ENCODE peak calls at places on chromosomes 16 and 17, in five cellular contexts. O is IMR-90, A is endodermal cell, X is Peyer's patch, D is fibroblast of lung. M is an unnamed sample.

GRCh38 chr16:22424161-22424937 is 49.9 kb upstream of the CDR2 start:
- DNase-seq in O (no peak), A (peak), X (no peak), D (peak), M (no peak)

GRCh38 chr17:57275365-57275764 is 19.0 kb downstream of the MSI2 start:
- DNase-seq in O (no peak), A (no peak), X (no peak), D (no peak), M (no peak)

GRCh38 chr17:69269174-69269998 is 40.8 kb upstream of the ABCA10 start:
- DNase-seq in O (peak), A (no peak), X (no peak), D (peak), M (no peak)

GRCh38 chr16:85689285-85689949 is 663 bp upstream of the GINS2 start:
- DNase-seq in O (no peak), A (no peak), X (no peak), D (no peak), M (no peak)

GRCh38 chr17:1312261-1312870 is 32.9 kb downstream of the TRARG1 start:
- DNase-seq in O (no peak), A (peak), X (no peak), D (no peak), M (no peak)

GRCh38 chr17:49031965-49032928 is 35.1 kb downstream of the IGF2BP1 start:
- DNase-seq in O (peak), A (peak), X (peak), D (peak), M (no peak)

GRCh38 chr16:75042423-75043174 is 43.8 kb downstream of the ZNRF1 start:
- DNase-seq in O (no peak), A (no peak), X (no peak), D (no peak), M (no peak)

GRCh38 chr17:71484546-71484945 is 636.3 kb upstream of the SOX9 start:
- DNase-seq in O (no peak), A (no peak), X (no peak), D (peak), M (no peak)

GRCh38 chr16:68995011-68995504 is 110.4 kb upstream of the HAS3 start:
- DNase-seq in O (peak), A (peak), X (peak), D (peak), M (no peak)
- TF ChIP-seq CTCF in O (peak), A (peak), X (peak), D (peak), M (no peak)

DNA sequence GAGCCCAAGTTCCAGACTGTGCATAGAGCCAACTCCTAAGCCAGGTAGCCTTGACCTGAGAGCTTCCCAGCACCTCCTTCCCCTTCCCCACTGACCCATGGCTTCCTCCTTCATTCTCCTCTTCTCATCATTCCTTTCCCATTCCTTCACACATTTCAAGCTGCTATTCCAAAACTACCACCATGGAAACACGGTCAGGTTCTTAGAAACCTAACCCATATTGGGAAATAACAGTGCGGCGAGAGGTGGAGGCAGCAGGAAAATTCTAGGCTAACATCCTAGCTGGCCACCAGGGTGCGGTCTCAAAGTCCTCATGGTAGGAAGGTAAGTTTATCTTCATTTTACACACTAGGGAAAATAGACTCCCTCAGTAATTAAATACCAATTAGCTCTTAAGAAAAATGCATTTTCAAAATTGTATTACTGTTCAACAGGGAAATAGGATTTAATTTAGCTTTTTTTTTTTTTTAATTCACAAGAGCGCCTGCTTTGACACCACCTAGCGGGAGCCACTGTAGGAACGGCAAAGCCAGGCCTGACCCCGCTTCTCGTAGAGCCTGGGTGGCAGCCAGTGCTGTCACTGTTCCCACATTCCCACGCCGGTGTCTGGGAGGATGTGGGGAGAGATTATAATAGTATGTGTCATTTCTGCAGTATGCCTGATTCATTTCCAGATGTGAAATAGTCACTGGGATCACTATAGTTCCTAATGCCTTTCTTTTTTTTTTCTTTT is 14.0 kb upstream of the SPHK1 start:
- DNase-seq in O (peak), A (no peak), X (peak), D (peak), M (no peak)
- TF ChIP-seq CTCF in O (peak), A (peak), X (peak), D (peak), M (no peak)

GRCh38 chr16:64627288-64627687 is 494.6 kb downstream of the CDH11 start:
- DNase-seq in O (no peak), A (peak), X (no peak), D (no peak), M (no peak)
- TF ChIP-seq CTCF in O (peak), A (peak), X (no peak), D (no peak), M (no peak)

DNA sequence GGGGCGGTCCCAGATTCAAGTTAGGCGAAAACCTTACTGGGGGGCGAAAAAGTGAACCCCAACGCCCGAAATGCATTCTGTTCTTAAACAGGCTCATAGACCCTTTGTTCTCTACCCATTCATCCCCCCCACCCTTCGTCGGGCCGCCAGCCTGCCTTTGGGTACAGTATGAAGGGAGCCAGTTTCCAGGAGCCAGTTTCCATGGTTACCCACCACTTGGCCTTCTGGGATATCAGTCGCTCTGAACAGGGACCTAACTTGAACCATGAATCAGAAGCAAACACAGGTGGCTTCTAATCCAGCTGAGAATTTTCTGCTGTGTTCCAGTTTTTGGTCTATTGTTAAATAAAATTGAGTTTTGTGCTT is 532 bp downstream of the DHX40 start:
- DNase-seq in O (peak), A (peak), X (peak), D (peak), M (peak)
- TF ChIP-seq CTCF in O (no peak), A (no peak), X (no peak), D (no peak), M (no peak)

GRCh38 chr16:56199164-56199563 is 7.9 kb downstream of the GNAO1 start:
- DNase-seq in O (no peak), A (no peak), X (no peak), D (no peak), M (no peak)

GRCh38 chr16:56204836-56205235 is 13.5 kb downstream of the GNAO1 start:
- DNase-seq in O (no peak), A (no peak), X (no peak), D (no peak), M (no peak)

GRCh38 chr16:56202036-56202435 is 10.7 kb downstream of the GNAO1 start:
- DNase-seq in O (no peak), A (no peak), X (no peak), D (peak), M (no peak)

GRCh38 chr16:56201030-56201429 is 9.7 kb downstream of the GNAO1 start:
- DNase-seq in O (no peak), A (no peak), X (no peak), D (no peak), M (no peak)

GRCh38 chr16:56203052-56203451 is 11.8 kb downstream of the GNAO1 start:
- DNase-seq in O (peak), A (peak), X (peak), D (peak), M (no peak)
- TF ChIP-seq CTCF in O (peak), A (peak), X (no peak), D (no peak), M (no peak)

GRCh38 chr16:4389051-4389955 is 17.7 kb downstream of the VASN start:
- DNase-seq in O (no peak), A (peak), X (no peak), D (no peak), M (no peak)

GRCh38 chr16:4392382-4393242 is 21.0 kb downstream of the VASN start:
- DNase-seq in O (peak), A (peak), X (no peak), D (peak), M (no peak)

GRCh38 chr16:4391635-4392381 is 20.2 kb downstream of the VASN start:
- DNase-seq in O (no peak), A (peak), X (no peak), D (no peak), M (no peak)

GRCh38 chr16:4388275-4389021 is 16.8 kb downstream of the VASN start:
- DNase-seq in O (no peak), A (peak), X (no peak), D (no peak), M (no peak)

GRCh38 chr16:4390266-4391260 is 18.9 kb downstream of the VASN start:
- DNase-seq in O (no peak), A (peak), X (no peak), D (no peak), M (no peak)
- TF ChIP-seq CTCF in O (no peak), A (peak), X (no peak), D (no peak), M (no peak)

GRCh38 chr17:80770881-80771611 is 220.6 kb upstream of the CHMP6 start:
- DNase-seq in O (no peak), A (peak), X (no peak), D (no peak), M (no peak)
- TF ChIP-seq CTCF in O (no peak), A (no peak), X (no peak), D (no peak), M (no peak)

GRCh38 chr17:77928519-77929179 is 29.9 kb upstream of the TNRC6C start:
- DNase-seq in O (no peak), A (peak), X (no peak), D (no peak), M (no peak)
- TF ChIP-seq CTCF in O (no peak), A (no peak), X (no peak), D (no peak), M (no peak)

DNA sequence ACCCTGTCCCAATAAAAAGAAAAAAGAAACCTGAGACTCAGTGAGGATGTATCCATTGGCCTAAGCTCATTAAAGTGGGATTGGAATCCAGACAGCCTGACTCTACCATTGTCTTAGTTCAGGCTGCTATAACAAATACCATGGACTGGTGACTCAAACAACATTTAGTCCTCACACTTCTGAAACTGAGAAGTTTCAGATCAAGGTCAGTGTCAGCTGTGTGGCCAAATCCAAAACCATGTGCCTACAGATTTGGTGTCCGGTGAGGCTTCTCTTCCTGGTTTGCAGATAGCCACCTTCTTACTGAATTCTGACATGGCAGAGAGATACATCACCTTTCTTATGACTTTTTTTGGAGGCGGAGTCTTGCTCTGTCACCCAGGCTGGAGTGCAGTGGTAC is 53.3 kb upstream of the KDM8 start:
- DNase-seq in O (no peak), A (no peak), X (no peak), D (no peak), M (no peak)
- TF ChIP-seq CTCF in O (no peak), A (no peak), X (no peak), D (no peak), M (no peak)

GRCh38 chr17:81277421-81277820 is 17.7 kb downstream of the SLC38A10 start:
- DNase-seq in O (peak), A (no peak), X (no peak), D (peak), M (no peak)
- TF ChIP-seq CTCF in O (no peak), A (no peak), X (no peak), D (no peak), M (no peak)

M was measured in natural killer cell.